ENCODE peak calls at places on chromosomes 16 and 17, in four cellular contexts. One of them, this sample, is unnamed.

GRCh38 chr17:40598021-40598927 is 33.0 kb upstream of the CCR7 start:
- DNase-seq in AG04449: no peak
- DNase-seq in brain microvascular endothelial cell: no peak
- DNase-seq in fibroblast of lung: no peak
- DNase-seq in this sample: no peak

GRCh38 chr16:17312100-17312732 is 158.5 kb downstream of the XYLT1 start:
- DNase-seq in AG04449: no peak
- DNase-seq in brain microvascular endothelial cell: no peak
- DNase-seq in fibroblast of lung: peak
- DNase-seq in this sample: no peak

GRCh38 chr17:57481901-57482300 is 225.6 kb downstream of the MSI2 start:
- DNase-seq in AG04449: peak
- DNase-seq in brain microvascular endothelial cell: peak
- DNase-seq in fibroblast of lung: peak
- DNase-seq in this sample: peak

GRCh38 chr17:80259642-80260535 is 763 bp upstream of the RNF213 start:
- DNase-seq in AG04449: no peak
- DNase-seq in brain microvascular endothelial cell: peak
- DNase-seq in fibroblast of lung: peak
- DNase-seq in this sample: peak

GRCh38 chr16:69725480-69726312 is 664 bp downstream of the NQO1 start:
- DNase-seq in AG04449: no peak
- DNase-seq in brain microvascular endothelial cell: no peak
- DNase-seq in fibroblast of lung: no peak
- DNase-seq in this sample: no peak

GRCh38 chr17:58254803-58255202 is 16.4 kb downstream of the LPO start:
- DNase-seq in AG04449: no peak
- DNase-seq in brain microvascular endothelial cell: no peak
- DNase-seq in fibroblast of lung: no peak
- DNase-seq in this sample: no peak

GRCh38 chr16:84380405-84380804 is 12.1 kb downstream of the ATP2C2 start:
- DNase-seq in AG04449: no peak
- DNase-seq in brain microvascular endothelial cell: no peak
- DNase-seq in fibroblast of lung: no peak
- DNase-seq in this sample: no peak

GRCh38 chr16:88999457-89000206 is 22.6 kb upstream of the CBFA2T3 start:
- DNase-seq in AG04449: no peak
- DNase-seq in brain microvascular endothelial cell: no peak
- DNase-seq in fibroblast of lung: no peak
- DNase-seq in this sample: no peak

GRCh38 chr17:17018021-17018441 is 24.2 kb upstream of the MPRIP start:
- DNase-seq in AG04449: no peak
- DNase-seq in brain microvascular endothelial cell: no peak
- DNase-seq in fibroblast of lung: no peak
- DNase-seq in this sample: no peak

GRCh38 chr16:49489686-49490320 is 116.2 kb downstream of the C16orf78 start:
- DNase-seq in AG04449: no peak
- DNase-seq in brain microvascular endothelial cell: no peak
- DNase-seq in fibroblast of lung: no peak
- DNase-seq in this sample: no peak

GRCh38 chr17:67442787-67443624 is 65.9 kb downstream of the PITPNC1 start:
- DNase-seq in AG04449: no peak
- DNase-seq in brain microvascular endothelial cell: no peak
- DNase-seq in fibroblast of lung: peak
- DNase-seq in this sample: no peak

GRCh38 chr16:67445913-67446907 is 15.3 kb downstream of the HSD11B2 start:
- DNase-seq in AG04449: no peak
- DNase-seq in brain microvascular endothelial cell: no peak
- DNase-seq in fibroblast of lung: no peak
- DNase-seq in this sample: no peak

GRCh38 chr17:67602974-67603373 is 114.8 kb upstream of the NOL11 start:
- DNase-seq in AG04449: no peak
- DNase-seq in brain microvascular endothelial cell: peak
- DNase-seq in fibroblast of lung: peak
- DNase-seq in this sample: no peak

GRCh38 chr17:82874011-82874835 is 34.4 kb upstream of the ZNF750 start:
- DNase-seq in AG04449: no peak
- DNase-seq in brain microvascular endothelial cell: no peak
- DNase-seq in fibroblast of lung: no peak
- DNase-seq in this sample: no peak

GRCh38 chr17:2777242-2777867 is 18.9 kb upstream of the RAP1GAP2 start:
- DNase-seq in AG04449: no peak
- DNase-seq in brain microvascular endothelial cell: no peak
- DNase-seq in fibroblast of lung: no peak
- DNase-seq in this sample: no peak

GRCh38 chr17:10761281-10761680 is 31.5 kb upstream of the TMEM220 start:
- DNase-seq in AG04449: no peak
- DNase-seq in brain microvascular endothelial cell: no peak
- DNase-seq in fibroblast of lung: no peak
- DNase-seq in this sample: no peak

GRCh38 chr17:76791053-76791980 is 53.4 kb downstream of the MFSD11 start:
- DNase-seq in AG04449: no peak
- DNase-seq in brain microvascular endothelial cell: peak
- DNase-seq in fibroblast of lung: peak
- DNase-seq in this sample: peak

GRCh38 chr17:37530420-37530819 is 40.7 kb downstream of the DUSP14 start:
- DNase-seq in AG04449: no peak
- DNase-seq in brain microvascular endothelial cell: no peak
- DNase-seq in fibroblast of lung: peak
- DNase-seq in this sample: no peak
- TF ChIP-seq CTCF in AG04449: no peak
- TF ChIP-seq CTCF in brain microvascular endothelial cell: no peak
- TF ChIP-seq CTCF in fibroblast of lung: no peak
- TF ChIP-seq CTCF in this sample: no peak

DNA sequence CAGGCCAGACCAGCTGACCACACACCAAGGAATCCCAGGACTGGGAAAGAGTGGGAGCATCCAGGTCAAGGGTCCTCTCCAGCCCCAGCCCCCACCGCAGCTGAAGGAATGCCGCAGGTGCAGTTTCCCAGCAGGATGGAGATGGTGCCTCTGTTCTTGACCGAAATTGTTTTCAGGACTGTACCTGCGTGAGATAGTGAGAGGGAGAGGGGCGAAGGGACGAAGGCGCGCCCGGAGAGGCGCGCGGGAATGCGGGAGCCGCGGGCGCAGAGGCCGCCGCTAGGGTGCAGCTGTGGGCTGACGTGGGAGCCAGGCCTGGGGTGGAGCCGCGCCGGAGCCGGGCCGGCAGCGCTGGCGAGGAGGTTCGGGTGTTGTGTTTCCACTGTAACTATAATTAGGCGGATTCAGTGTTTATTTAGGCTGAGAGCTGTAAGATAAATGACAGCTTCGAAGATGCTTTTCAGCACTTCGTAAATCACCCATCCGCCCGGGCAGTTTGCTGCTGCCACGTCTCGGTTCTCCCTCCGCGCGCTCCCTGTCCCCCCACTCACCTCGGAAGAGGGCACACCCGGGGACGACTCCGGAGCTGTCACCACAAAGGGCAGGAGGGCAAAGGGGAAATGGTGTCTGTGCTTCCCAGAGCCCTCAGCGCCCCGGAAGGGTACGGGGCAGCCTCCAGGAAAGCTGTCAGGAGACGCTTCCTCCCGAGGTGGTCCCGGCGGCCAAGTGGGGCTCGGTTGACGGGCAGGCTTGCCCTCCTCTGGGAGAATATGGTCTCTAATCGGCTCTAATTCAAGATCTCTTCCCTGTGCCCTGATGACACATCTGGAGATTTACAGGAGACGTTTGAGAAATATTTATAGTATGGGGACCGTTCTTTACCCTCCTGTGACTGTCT is 38.2 kb downstream of the HOXB1 start:
- DNase-seq in AG04449: no peak
- DNase-seq in brain microvascular endothelial cell: no peak
- DNase-seq in fibroblast of lung: peak
- DNase-seq in this sample: no peak
- TF ChIP-seq CTCF in AG04449: peak
- TF ChIP-seq CTCF in brain microvascular endothelial cell: peak
- TF ChIP-seq CTCF in fibroblast of lung: peak
- TF ChIP-seq CTCF in this sample: peak

DNA sequence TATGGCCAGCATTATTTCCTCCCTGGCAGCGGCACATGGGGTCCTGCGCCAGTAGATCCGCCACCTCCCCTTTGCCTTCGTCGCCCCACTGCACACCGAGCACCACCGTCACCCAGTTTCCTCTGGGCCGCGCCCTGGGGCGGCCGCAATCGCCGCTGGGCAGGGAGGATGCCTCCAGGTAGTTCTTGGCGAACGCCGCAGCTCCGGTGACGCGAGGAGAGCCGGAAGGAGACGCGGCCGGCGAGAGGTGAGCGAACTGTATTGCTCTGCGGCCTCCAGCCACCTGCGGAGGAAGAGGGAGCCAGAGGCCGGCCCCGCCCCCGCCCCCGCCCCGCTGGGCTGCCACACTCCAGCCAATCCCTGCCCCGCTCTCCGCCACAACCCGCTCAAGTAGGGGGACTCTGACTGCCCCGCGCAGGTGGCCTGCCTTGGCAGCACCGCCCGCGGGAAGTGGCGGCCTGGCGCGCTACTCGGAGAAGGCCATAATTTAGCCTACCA is 11.8 kb upstream of the SLFN13 start:
- DNase-seq in AG04449: no peak
- DNase-seq in brain microvascular endothelial cell: no peak
- DNase-seq in fibroblast of lung: no peak
- DNase-seq in this sample: no peak
- TF ChIP-seq CTCF in AG04449: no peak
- TF ChIP-seq CTCF in brain microvascular endothelial cell: no peak
- TF ChIP-seq CTCF in fibroblast of lung: no peak
- TF ChIP-seq CTCF in this sample: no peak

GRCh38 chr16:19984136-19984535 is 89.6 kb downstream of the GPR139 start:
- DNase-seq in AG04449: no peak
- DNase-seq in brain microvascular endothelial cell: no peak
- DNase-seq in fibroblast of lung: no peak
- DNase-seq in this sample: no peak

GRCh38 chr16:19979638-19980037 is 94.1 kb downstream of the GPR139 start:
- DNase-seq in AG04449: no peak
- DNase-seq in brain microvascular endothelial cell: no peak
- DNase-seq in fibroblast of lung: no peak
- DNase-seq in this sample: no peak

GRCh38 chr16:19980866-19981265 is 92.8 kb downstream of the GPR139 start:
- DNase-seq in AG04449: no peak
- DNase-seq in brain microvascular endothelial cell: no peak
- DNase-seq in fibroblast of lung: no peak
- DNase-seq in this sample: no peak
- TF ChIP-seq CTCF in AG04449: no peak
- TF ChIP-seq CTCF in brain microvascular endothelial cell: peak
- TF ChIP-seq CTCF in fibroblast of lung: no peak
- TF ChIP-seq CTCF in this sample: peak

GRCh38 chr17:32586666-32587065 is 99.9 kb downstream of the CDK5R1 start:
- DNase-seq in AG04449: no peak
- DNase-seq in brain microvascular endothelial cell: peak
- DNase-seq in fibroblast of lung: no peak
- DNase-seq in this sample: no peak

GRCh38 chr17:32584792-32585191 is 98.0 kb downstream of the CDK5R1 start:
- DNase-seq in AG04449: no peak
- DNase-seq in brain microvascular endothelial cell: no peak
- DNase-seq in fibroblast of lung: no peak
- DNase-seq in this sample: peak

GRCh38 chr17:32588982-32589381 is 102.2 kb downstream of the CDK5R1 start:
- DNase-seq in AG04449: no peak
- DNase-seq in brain microvascular endothelial cell: no peak
- DNase-seq in fibroblast of lung: no peak
- DNase-seq in this sample: no peak

GRCh38 chr17:32588135-32588534 is 101.3 kb downstream of the CDK5R1 start:
- DNase-seq in AG04449: no peak
- DNase-seq in brain microvascular endothelial cell: no peak
- DNase-seq in fibroblast of lung: no peak
- DNase-seq in this sample: no peak

GRCh38 chr17:32583053-32583452 is 96.3 kb downstream of the CDK5R1 start:
- DNase-seq in AG04449: no peak
- DNase-seq in brain microvascular endothelial cell: no peak
- DNase-seq in fibroblast of lung: no peak
- DNase-seq in this sample: no peak
- TF ChIP-seq CTCF in AG04449: no peak
- TF ChIP-seq CTCF in brain microvascular endothelial cell: no peak
- TF ChIP-seq CTCF in fibroblast of lung: no peak
- TF ChIP-seq CTCF in this sample: no peak

DNA sequence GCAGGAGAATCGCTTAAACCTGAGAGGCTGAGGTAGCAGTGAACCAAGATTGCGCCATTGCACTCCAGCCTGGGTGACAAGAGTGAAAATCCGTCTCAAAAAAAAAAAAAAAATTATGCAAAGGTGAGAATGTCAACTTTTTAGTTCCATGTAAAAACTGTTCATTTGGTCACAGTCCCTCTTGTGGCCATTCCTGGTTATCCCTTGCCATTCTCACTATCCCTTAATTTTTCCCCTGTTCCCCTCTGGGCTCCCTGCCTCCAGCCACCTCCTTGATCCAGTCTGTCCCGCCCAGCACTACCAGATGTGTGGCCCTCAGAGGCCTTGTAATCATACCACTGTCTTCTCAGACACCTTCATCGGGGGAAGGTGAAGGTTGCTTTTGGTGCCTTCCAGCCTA is 23.4 kb downstream of the DCAF7 start:
- DNase-seq in AG04449: no peak
- DNase-seq in brain microvascular endothelial cell: no peak
- DNase-seq in fibroblast of lung: no peak
- DNase-seq in this sample: no peak
- TF ChIP-seq CTCF in AG04449: peak
- TF ChIP-seq CTCF in brain microvascular endothelial cell: peak
- TF ChIP-seq CTCF in fibroblast of lung: peak
- TF ChIP-seq CTCF in this sample: peak